ENCODE peak calls at places on chromosome 12, in four cellular contexts. One of them, this sample, is unnamed.

GRCh38 chr12:92769124-92769901 is 66.5 kb downstream of the PLEKHG7 start:
- DNase-seq in activated T-cell treated with anti-CD3 and anti-CD28 coated beads, Interleukin-2, amount 50 U/mL, for 24 hours: no peak
- DNase-seq in activated T-helper 1 cell treated with Interleukin-2 at 50 U/mL for 16 hours: no peak
- DNase-seq in CD4-positive, alpha-beta memory T cell: no peak
- DNase-seq in this sample: no peak

GRCh38 chr12:44381341-44381740 is 494.8 kb downstream of the NELL2 start:
- DNase-seq in activated T-cell treated with anti-CD3 and anti-CD28 coated beads, Interleukin-2, amount 50 U/mL, for 24 hours: no peak
- DNase-seq in CD4-positive, alpha-beta memory T cell: no peak
- DNase-seq in activated T-helper 1 cell treated with Interleukin-2 at 50 U/mL for 16 hours: no peak
- DNase-seq in this sample: no peak

GRCh38 chr12:50711018-50711527 is 52.8 kb upstream of the ATF1 start:
- DNase-seq in CD4-positive, alpha-beta memory T cell: no peak
- DNase-seq in activated T-cell treated with anti-CD3 and anti-CD28 coated beads, Interleukin-2, amount 50 U/mL, for 24 hours: no peak
- DNase-seq in activated T-helper 1 cell treated with Interleukin-2 at 50 U/mL for 16 hours: no peak
- DNase-seq in this sample: no peak

GRCh38 chr12:125685885-125686284 is 620.6 kb downstream of the AACS start:
- DNase-seq in CD4-positive, alpha-beta memory T cell: no peak
- DNase-seq in activated T-helper 1 cell treated with Interleukin-2 at 50 U/mL for 16 hours: no peak
- DNase-seq in activated T-cell treated with anti-CD3 and anti-CD28 coated beads, Interleukin-2, amount 50 U/mL, for 24 hours: no peak
- DNase-seq in this sample: no peak

GRCh38 chr12:52636592-52637258 is 15.3 kb downstream of the KRT2 start:
- DNase-seq in activated T-cell treated with anti-CD3 and anti-CD28 coated beads, Interleukin-2, amount 50 U/mL, for 24 hours: no peak
- DNase-seq in activated T-helper 1 cell treated with Interleukin-2 at 50 U/mL for 16 hours: no peak
- DNase-seq in CD4-positive, alpha-beta memory T cell: no peak
- DNase-seq in this sample: no peak

GRCh38 chr12:65822732-65823480 is 1.4 kb upstream of the HMGA2 start:
- DNase-seq in CD4-positive, alpha-beta memory T cell: no peak
- DNase-seq in activated T-cell treated with anti-CD3 and anti-CD28 coated beads, Interleukin-2, amount 50 U/mL, for 24 hours: peak
- DNase-seq in activated T-helper 1 cell treated with Interleukin-2 at 50 U/mL for 16 hours: no peak
- DNase-seq in this sample: no peak

GRCh38 chr12:74747305-74747704 is 209.7 kb downstream of the ATXN7L3B start:
- DNase-seq in activated T-cell treated with anti-CD3 and anti-CD28 coated beads, Interleukin-2, amount 50 U/mL, for 24 hours: no peak
- DNase-seq in activated T-helper 1 cell treated with Interleukin-2 at 50 U/mL for 16 hours: no peak
- DNase-seq in CD4-positive, alpha-beta memory T cell: no peak
- DNase-seq in this sample: no peak

GRCh38 chr12:57611116-57611809 is at the start of gene ARHGEF25:
- DNase-seq in activated T-helper 1 cell treated with Interleukin-2 at 50 U/mL for 16 hours: no peak
- DNase-seq in activated T-cell treated with anti-CD3 and anti-CD28 coated beads, Interleukin-2, amount 50 U/mL, for 24 hours: peak
- DNase-seq in CD4-positive, alpha-beta memory T cell: no peak
- DNase-seq in this sample: peak

GRCh38 chr12:100234591-100235304 is 32.1 kb downstream of the DEPDC4 start:
- DNase-seq in CD4-positive, alpha-beta memory T cell: peak
- DNase-seq in activated T-helper 1 cell treated with Interleukin-2 at 50 U/mL for 16 hours: no peak
- DNase-seq in activated T-cell treated with anti-CD3 and anti-CD28 coated beads, Interleukin-2, amount 50 U/mL, for 24 hours: no peak
- DNase-seq in this sample: no peak

GRCh38 chr12:13339091-13339490 is 142.6 kb downstream of the EMP1 start:
- DNase-seq in CD4-positive, alpha-beta memory T cell: no peak
- DNase-seq in activated T-cell treated with anti-CD3 and anti-CD28 coated beads, Interleukin-2, amount 50 U/mL, for 24 hours: no peak
- DNase-seq in activated T-helper 1 cell treated with Interleukin-2 at 50 U/mL for 16 hours: no peak
- DNase-seq in this sample: no peak

GRCh38 chr12:644818-645552 is 18.3 kb downstream of the NINJ2 start:
- DNase-seq in activated T-helper 1 cell treated with Interleukin-2 at 50 U/mL for 16 hours: no peak
- DNase-seq in CD4-positive, alpha-beta memory T cell: no peak
- DNase-seq in activated T-cell treated with anti-CD3 and anti-CD28 coated beads, Interleukin-2, amount 50 U/mL, for 24 hours: peak
- DNase-seq in this sample: no peak

GRCh38 chr12:126518596-126519200 is 1453.5 kb downstream of the AACS start:
- DNase-seq in CD4-positive, alpha-beta memory T cell: no peak
- DNase-seq in activated T-helper 1 cell treated with Interleukin-2 at 50 U/mL for 16 hours: no peak
- DNase-seq in activated T-cell treated with anti-CD3 and anti-CD28 coated beads, Interleukin-2, amount 50 U/mL, for 24 hours: no peak
- DNase-seq in this sample: no peak

GRCh38 chr12:22215467-22216253 is 118.8 kb downstream of the ST8SIA1 start:
- DNase-seq in CD4-positive, alpha-beta memory T cell: no peak
- DNase-seq in activated T-helper 1 cell treated with Interleukin-2 at 50 U/mL for 16 hours: no peak
- DNase-seq in activated T-cell treated with anti-CD3 and anti-CD28 coated beads, Interleukin-2, amount 50 U/mL, for 24 hours: no peak
- DNase-seq in this sample: no peak

GRCh38 chr12:132014915-132015280 is 65.2 kb downstream of the EP400 start:
- DNase-seq in activated T-helper 1 cell treated with Interleukin-2 at 50 U/mL for 16 hours: no peak
- DNase-seq in CD4-positive, alpha-beta memory T cell: no peak
- DNase-seq in activated T-cell treated with anti-CD3 and anti-CD28 coated beads, Interleukin-2, amount 50 U/mL, for 24 hours: no peak
- DNase-seq in this sample: no peak

GRCh38 chr12:113030875-113031525 is 25.5 kb upstream of the DTX1 start:
- DNase-seq in activated T-helper 1 cell treated with Interleukin-2 at 50 U/mL for 16 hours: no peak
- DNase-seq in CD4-positive, alpha-beta memory T cell: peak
- DNase-seq in activated T-cell treated with anti-CD3 and anti-CD28 coated beads, Interleukin-2, amount 50 U/mL, for 24 hours: no peak
- DNase-seq in this sample: no peak

GRCh38 chr12:89326260-89327040 is 25.9 kb downstream of the DUSP6 start:
- DNase-seq in activated T-cell treated with anti-CD3 and anti-CD28 coated beads, Interleukin-2, amount 50 U/mL, for 24 hours: no peak
- DNase-seq in activated T-helper 1 cell treated with Interleukin-2 at 50 U/mL for 16 hours: no peak
- DNase-seq in CD4-positive, alpha-beta memory T cell: no peak
- DNase-seq in this sample: no peak

GRCh38 chr12:116303929-116304328 is 26.4 kb upstream of the MED13L start:
- DNase-seq in CD4-positive, alpha-beta memory T cell: no peak
- DNase-seq in activated T-cell treated with anti-CD3 and anti-CD28 coated beads, Interleukin-2, amount 50 U/mL, for 24 hours: no peak
- DNase-seq in activated T-helper 1 cell treated with Interleukin-2 at 50 U/mL for 16 hours: no peak
- DNase-seq in this sample: no peak

GRCh38 chr12:40911676-40912075 is 219.4 kb downstream of the CNTN1 start:
- DNase-seq in activated T-cell treated with anti-CD3 and anti-CD28 coated beads, Interleukin-2, amount 50 U/mL, for 24 hours: no peak
- DNase-seq in activated T-helper 1 cell treated with Interleukin-2 at 50 U/mL for 16 hours: no peak
- DNase-seq in CD4-positive, alpha-beta memory T cell: no peak
- DNase-seq in this sample: no peak

GRCh38 chr12:78530065-78530765 is 334.4 kb upstream of the SYT1 start:
- DNase-seq in activated T-helper 1 cell treated with Interleukin-2 at 50 U/mL for 16 hours: no peak
- DNase-seq in CD4-positive, alpha-beta memory T cell: no peak
- DNase-seq in activated T-cell treated with anti-CD3 and anti-CD28 coated beads, Interleukin-2, amount 50 U/mL, for 24 hours: no peak
- DNase-seq in this sample: no peak

GRCh38 chr12:19130224-19131019 is 889 bp downstream of the PLEKHA5 start:
- DNase-seq in CD4-positive, alpha-beta memory T cell: peak
- DNase-seq in activated T-cell treated with anti-CD3 and anti-CD28 coated beads, Interleukin-2, amount 50 U/mL, for 24 hours: peak
- DNase-seq in activated T-helper 1 cell treated with Interleukin-2 at 50 U/mL for 16 hours: no peak
- DNase-seq in this sample: peak

GRCh38 chr12:3527181-3527580 is 36.2 kb downstream of the PRMT8 start:
- DNase-seq in activated T-cell treated with anti-CD3 and anti-CD28 coated beads, Interleukin-2, amount 50 U/mL, for 24 hours: no peak
- DNase-seq in activated T-helper 1 cell treated with Interleukin-2 at 50 U/mL for 16 hours: no peak
- DNase-seq in CD4-positive, alpha-beta memory T cell: no peak
- DNase-seq in this sample: no peak